ENCODE peak calls at places on chromosomes 5 and 9, in eight cellular contexts. One of them, this sample, is unnamed.

GRCh38 chr9:86604741-86605140 is 250.5 kb upstream of the TUT7 start:
- DNase-seq in brain microvascular endothelial cell: no peak
- DNase-seq in germinal center: no peak
- DNase-seq in HT1080: no peak
- DNase-seq in stimulated activated CD4-positive, alpha-beta T cell treated with anti-CD3 and anti-CD28 coated beads, Interleukin-15, amount 100 ng/mL, for 1 hour: no peak
- DNase-seq in progenitor cell of endocrine pancreas: no peak
- DNase-seq in hippocampal formation: no peak
- DNase-seq in left cardiac atrium: no peak
- DNase-seq in this sample: no peak

GRCh38 chr9:63817622-63818518 is 1467.1 kb downstream of the FOXD4L5 start:
- DNase-seq in stimulated activated CD4-positive, alpha-beta T cell treated with anti-CD3 and anti-CD28 coated beads, Interleukin-15, amount 100 ng/mL, for 1 hour: peak
- DNase-seq in HT1080: peak
- DNase-seq in progenitor cell of endocrine pancreas: peak
- DNase-seq in left cardiac atrium: peak
- DNase-seq in germinal center: peak
- DNase-seq in hippocampal formation: no peak
- DNase-seq in brain microvascular endothelial cell: peak
- DNase-seq in this sample: peak

GRCh38 chr5:73641811-73642210 is 15.8 kb downstream of the ARHGEF28 start:
- DNase-seq in progenitor cell of endocrine pancreas: no peak
- DNase-seq in HT1080: no peak
- DNase-seq in hippocampal formation: no peak
- DNase-seq in brain microvascular endothelial cell: no peak
- DNase-seq in germinal center: no peak
- DNase-seq in stimulated activated CD4-positive, alpha-beta T cell treated with anti-CD3 and anti-CD28 coated beads, Interleukin-15, amount 100 ng/mL, for 1 hour: no peak
- DNase-seq in left cardiac atrium: no peak
- DNase-seq in this sample: no peak

GRCh38 chr5:32837211-32837610 is 126.1 kb downstream of the NPR3 start:
- DNase-seq in HT1080: peak
- DNase-seq in brain microvascular endothelial cell: no peak
- DNase-seq in left cardiac atrium: no peak
- DNase-seq in germinal center: no peak
- DNase-seq in stimulated activated CD4-positive, alpha-beta T cell treated with anti-CD3 and anti-CD28 coated beads, Interleukin-15, amount 100 ng/mL, for 1 hour: no peak
- DNase-seq in progenitor cell of endocrine pancreas: no peak
- DNase-seq in hippocampal formation: no peak
- DNase-seq in this sample: no peak

GRCh38 chr9:91966503-91966902 is 16.5 kb upstream of the ROR2 start:
- DNase-seq in left cardiac atrium: no peak
- DNase-seq in progenitor cell of endocrine pancreas: no peak
- DNase-seq in germinal center: no peak
- DNase-seq in stimulated activated CD4-positive, alpha-beta T cell treated with anti-CD3 and anti-CD28 coated beads, Interleukin-15, amount 100 ng/mL, for 1 hour: no peak
- DNase-seq in brain microvascular endothelial cell: peak
- DNase-seq in hippocampal formation: no peak
- DNase-seq in HT1080: no peak
- DNase-seq in this sample: no peak

GRCh38 chr5:55668356-55668755 is 43.8 kb downstream of the SLC38A9 start:
- DNase-seq in brain microvascular endothelial cell: peak
- DNase-seq in HT1080: peak
- DNase-seq in germinal center: peak
- DNase-seq in hippocampal formation: no peak
- DNase-seq in progenitor cell of endocrine pancreas: no peak
- DNase-seq in left cardiac atrium: no peak
- DNase-seq in stimulated activated CD4-positive, alpha-beta T cell treated with anti-CD3 and anti-CD28 coated beads, Interleukin-15, amount 100 ng/mL, for 1 hour: no peak
- DNase-seq in this sample: no peak

GRCh38 chr5:55437859-55438206 is 96.9 kb downstream of the PLPP1 start:
- DNase-seq in HT1080: no peak
- DNase-seq in hippocampal formation: no peak
- DNase-seq in stimulated activated CD4-positive, alpha-beta T cell treated with anti-CD3 and anti-CD28 coated beads, Interleukin-15, amount 100 ng/mL, for 1 hour: no peak
- DNase-seq in progenitor cell of endocrine pancreas: no peak
- DNase-seq in brain microvascular endothelial cell: no peak
- DNase-seq in left cardiac atrium: no peak
- DNase-seq in germinal center: no peak
- DNase-seq in this sample: no peak

GRCh38 chr5:14153071-14153864 is 10.1 kb downstream of the TRIO start:
- DNase-seq in brain microvascular endothelial cell: no peak
- DNase-seq in stimulated activated CD4-positive, alpha-beta T cell treated with anti-CD3 and anti-CD28 coated beads, Interleukin-15, amount 100 ng/mL, for 1 hour: no peak
- DNase-seq in left cardiac atrium: no peak
- DNase-seq in progenitor cell of endocrine pancreas: no peak
- DNase-seq in HT1080: no peak
- DNase-seq in germinal center: no peak
- DNase-seq in hippocampal formation: no peak
- DNase-seq in this sample: no peak

GRCh38 chr9:114947058-114947457 is 16.7 kb upstream of the TNFSF8 start:
- DNase-seq in left cardiac atrium: no peak
- DNase-seq in brain microvascular endothelial cell: no peak
- DNase-seq in HT1080: peak
- DNase-seq in progenitor cell of endocrine pancreas: no peak
- DNase-seq in stimulated activated CD4-positive, alpha-beta T cell treated with anti-CD3 and anti-CD28 coated beads, Interleukin-15, amount 100 ng/mL, for 1 hour: no peak
- DNase-seq in hippocampal formation: no peak
- DNase-seq in germinal center: no peak
- DNase-seq in this sample: no peak

GRCh38 chr5:100421360-100421759 is 113.8 kb upstream of the FAM174A start:
- DNase-seq in left cardiac atrium: no peak
- DNase-seq in hippocampal formation: no peak
- DNase-seq in brain microvascular endothelial cell: no peak
- DNase-seq in stimulated activated CD4-positive, alpha-beta T cell treated with anti-CD3 and anti-CD28 coated beads, Interleukin-15, amount 100 ng/mL, for 1 hour: no peak
- DNase-seq in progenitor cell of endocrine pancreas: no peak
- DNase-seq in HT1080: no peak
- DNase-seq in germinal center: no peak
- DNase-seq in this sample: no peak

GRCh38 chr5:110159202-110159601 is 469.5 kb downstream of the MAN2A1 start:
- DNase-seq in HT1080: peak
- DNase-seq in hippocampal formation: no peak
- DNase-seq in brain microvascular endothelial cell: peak
- DNase-seq in stimulated activated CD4-positive, alpha-beta T cell treated with anti-CD3 and anti-CD28 coated beads, Interleukin-15, amount 100 ng/mL, for 1 hour: no peak
- DNase-seq in progenitor cell of endocrine pancreas: no peak
- DNase-seq in left cardiac atrium: no peak
- DNase-seq in germinal center: no peak
- DNase-seq in this sample: no peak

GRCh38 chr9:95752129-95752731 is 123.3 kb upstream of the ERCC6L2 start:
- DNase-seq in brain microvascular endothelial cell: no peak
- DNase-seq in HT1080: no peak
- DNase-seq in stimulated activated CD4-positive, alpha-beta T cell treated with anti-CD3 and anti-CD28 coated beads, Interleukin-15, amount 100 ng/mL, for 1 hour: no peak
- DNase-seq in hippocampal formation: no peak
- DNase-seq in progenitor cell of endocrine pancreas: no peak
- DNase-seq in germinal center: no peak
- DNase-seq in left cardiac atrium: no peak
- DNase-seq in this sample: no peak